ENCODE peak calls at places on chromosomes 4 and X, in five cellular contexts. H, D, I, W and X are unnamed samples.

GRCh38 chrX:150844016-150844415 is 54.5 kb downstream of the CD99L2 start:
- DNase-seq in H (no peak), I (no peak), W (no peak), D (no peak), X (no peak)

GRCh38 chr4:2535386-2536192 is 858 bp upstream of the FAM193A start:
- DNase-seq in I (no peak), W (peak), H (peak), D (peak), X (no peak)

GRCh38 chr4:176123710-176124407 is 58.2 kb downstream of the WDR17 start:
- DNase-seq in W (peak), H (no peak), D (peak), I (peak), X (peak)

GRCh38 chr4:153468587-153468986 is 2.4 kb downstream of the TMEM131L start:
- DNase-seq in H (no peak), I (peak), W (no peak), D (no peak), X (no peak)

GRCh38 chr4:29541757-29542156 is 1178.4 kb upstream of the PCDH7 start:
- DNase-seq in I (no peak), D (no peak), H (no peak), W (no peak), X (no peak)

GRCh38 chr4:71974681-71975080 is 57.1 kb upstream of the NPFFR2 start:
- DNase-seq in D (no peak), I (no peak), W (no peak), H (no peak), X (no peak)

GRCh38 chrX:108735680-108736508 is 469 bp downstream of the IRS4 start:
- DNase-seq in D (no peak), H (peak), I (no peak), W (no peak), X (no peak)

GRCh38 chrX:75038925-75039324 is 113.7 kb upstream of the NEXMIF start:
- DNase-seq in I (peak), H (no peak), W (peak), D (no peak), X (peak)

GRCh38 chr4:104501290-104501689 is 6.6 kb upstream of the CXXC4 start:
- DNase-seq in W (no peak), I (no peak), D (no peak), H (no peak), X (no peak)

GRCh38 chrX:132488819-132489255 is at the start of gene MBNL3:
- DNase-seq in D (no peak), H (peak), I (no peak), W (peak), X (no peak)

GRCh38 chr4:120873554-120873953 is 49.0 kb downstream of the PRDM5 start:
- DNase-seq in I (no peak), H (no peak), D (no peak), W (no peak), X (no peak)

GRCh38 chrX:72536542-72536941 is 36.1 kb downstream of the HDAC8 start:
- DNase-seq in W (no peak), H (no peak), I (no peak), D (no peak), X (no peak)

GRCh38 chr4:111046811-111047210 is 423.9 kb upstream of the PITX2 start:
- DNase-seq in H (no peak), W (no peak), D (no peak), I (no peak), X (no peak)

GRCh38 chr4:111040904-111041303 is 418.0 kb upstream of the PITX2 start:
- DNase-seq in I (no peak), D (no peak), H (no peak), W (no peak), X (no peak)

GRCh38 chr4:111043286-111043685 is 420.4 kb upstream of the PITX2 start:
- DNase-seq in H (no peak), W (no peak), D (no peak), I (no peak), X (no peak)

GRCh38 chr4:111048316-111048715 is 425.4 kb upstream of the PITX2 start:
- DNase-seq in W (no peak), I (no peak), H (no peak), D (no peak), X (no peak)

DNA sequence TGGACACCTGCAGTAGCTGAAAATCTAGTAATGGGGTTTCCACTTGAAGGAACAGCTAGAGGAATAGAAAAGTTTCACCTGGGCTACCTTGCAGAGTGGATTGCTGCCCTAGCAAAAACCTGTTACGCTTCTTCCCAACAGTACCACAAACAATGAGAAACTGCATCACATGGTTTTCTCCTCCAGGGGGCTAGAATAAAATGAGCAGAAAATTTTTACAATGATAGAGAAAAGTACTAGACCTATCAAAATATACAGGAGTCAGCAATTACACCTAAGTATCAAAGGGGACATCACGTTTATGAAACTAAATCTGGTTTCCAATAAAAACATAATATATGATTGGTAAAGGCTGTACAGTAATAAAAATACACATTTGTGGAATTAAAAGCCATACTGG is 423.1 kb upstream of the PITX2 start:
- DNase-seq in W (no peak), I (no peak), H (no peak), D (peak), X (no peak)
- TF ChIP-seq USF2 in W (no peak), I (no peak), H (no peak), D (no peak), X (no peak)

GRCh38 chrX:46465203-46465602 is 80.0 kb downstream of the ZNF674 start:
- DNase-seq in W (no peak), D (no peak), I (no peak), H (no peak), X (no peak)
- TF ChIP-seq KDM1A in W (no peak), D (no peak), I (no peak), H (no peak), X (no peak)

DNA sequence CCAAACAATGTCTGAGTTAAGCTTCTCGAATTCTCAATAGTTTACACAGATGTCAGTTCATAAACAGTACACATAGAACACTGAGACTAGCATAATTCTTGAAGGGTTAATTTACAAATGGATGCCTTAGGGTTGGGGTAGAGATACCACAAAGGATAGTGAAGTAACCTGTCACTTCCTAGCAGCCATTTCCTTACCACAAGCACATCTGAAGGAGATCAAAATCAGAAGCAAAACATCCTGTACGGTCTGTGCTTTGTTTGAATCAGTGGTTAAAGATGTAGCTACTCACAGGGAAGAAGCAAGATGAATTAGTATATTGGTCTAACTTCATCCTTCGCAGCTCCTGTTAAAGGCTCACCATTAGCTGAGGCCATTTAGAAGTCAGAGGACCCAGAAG is 2393.8 kb downstream of the ARAP2 start:
- DNase-seq in I (no peak), D (no peak), H (no peak), W (no peak), X (no peak)
- TF ChIP-seq USF2 in I (no peak), D (no peak), H (no peak), W (no peak), X (no peak)

DNA sequence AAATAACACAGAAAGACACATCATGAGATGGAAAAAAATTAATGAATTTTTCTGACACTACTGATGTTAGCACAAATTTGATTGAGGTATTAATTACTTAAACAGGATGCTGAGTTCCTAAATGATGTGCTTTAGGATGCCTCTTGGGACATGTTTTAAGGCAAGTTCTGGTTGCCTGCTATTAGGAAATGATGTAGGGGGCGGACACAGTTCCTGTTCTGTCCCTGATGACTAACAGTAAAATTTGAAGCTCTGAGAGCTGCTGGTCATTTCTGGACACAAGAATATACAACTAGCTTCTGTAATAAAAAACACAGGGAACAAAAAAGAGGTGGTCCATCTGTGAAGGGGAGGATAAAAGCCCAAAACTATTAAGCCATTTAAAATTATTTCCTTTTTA is 163.2 kb upstream of the ETNPPL start:
- DNase-seq in W (no peak), I (no peak), D (no peak), H (no peak), X (no peak)
- TF ChIP-seq KDM1A in W (no peak), I (no peak), D (no peak), H (no peak), X (no peak)

GRCh38 chr4:40211224-40212185 is 14.7 kb downstream of the RHOH start:
- DNase-seq in D (no peak), H (no peak), I (no peak), W (no peak), X (no peak)
- TF ChIP-seq USF2 in D (no peak), H (no peak), I (no peak), W (no peak), X (no peak)

GRCh38 chr4:1030559-1030958 is 19.1 kb downstream of the FGFRL1 start:
- DNase-seq in W (no peak), H (no peak), I (no peak), D (peak), X (no peak)
- TF ChIP-seq KDM1A in W (no peak), H (no peak), I (no peak), D (no peak), X (no peak)